ENCODE peak calls at places on chromosomes 13 and 19, in seven cellular contexts. E, D, G, K, J, N and O are unnamed samples.

GRCh38 chr13:110617326-110618072 is 2.2 kb downstream of the NAXD start:
- DNase-seq in E (peak), D (peak), G (peak), K (no peak), J (no peak), N (peak), O (peak)

GRCh38 chr13:110245421-110245899 is 61.5 kb downstream of the COL4A1 start:
- DNase-seq in E (no peak), D (peak), G (peak), K (no peak), J (no peak), N (no peak), O (peak)

GRCh38 chr13:87089391-87089790 is 581.8 kb upstream of the SLITRK5 start:
- DNase-seq in E (no peak), D (peak), G (peak), K (no peak), J (no peak), N (no peak), O (peak)

GRCh38 chr19:34408421-34408820 is 4.2 kb downstream of the PDCD2L start:
- DNase-seq in E (no peak), D (no peak), G (no peak), K (no peak), J (no peak), N (no peak), O (no peak)

GRCh38 chr19:10290439-10290875 is 705 bp downstream of the ICAM5 start:
- DNase-seq in E (no peak), D (no peak), G (no peak), K (no peak), J (no peak), N (no peak), O (no peak)

GRCh38 chr13:32903720-32904119 is 112.5 kb upstream of the KL start:
- DNase-seq in E (peak), D (peak), G (no peak), K (no peak), J (no peak), N (no peak), O (no peak)

GRCh38 chr19:48627211-48627864 is 8.0 kb downstream of the SPHK2 start:
- DNase-seq in E (no peak), D (no peak), G (peak), K (no peak), J (no peak), N (peak), O (no peak)

GRCh38 chr13:40190656-40191100 is 475.8 kb downstream of the FOXO1 start:
- DNase-seq in E (peak), D (peak), G (peak), K (no peak), J (no peak), N (no peak), O (peak)

GRCh38 chr13:110289661-110290060 is 17.3 kb downstream of the COL4A1 start:
- DNase-seq in E (no peak), D (no peak), G (no peak), K (no peak), J (no peak), N (no peak), O (no peak)

GRCh38 chr19:47661571-47661970 is 51.7 kb upstream of the EHD2 start:
- DNase-seq in E (no peak), D (no peak), G (no peak), K (no peak), J (no peak), N (no peak), O (no peak)

GRCh38 chr19:35663981-35664380 is 2.3 kb upstream of the UPK1A start:
- DNase-seq in E (no peak), D (no peak), G (no peak), K (no peak), J (no peak), N (no peak), O (no peak)

GRCh38 chr19:56538761-56539263 is at the start of gene ZFP28:
- DNase-seq in E (peak), D (no peak), G (peak), K (no peak), J (peak), N (peak), O (no peak)

GRCh38 chr19:9453953-9454352 is 18.6 kb upstream of the ZNF266 start:
- DNase-seq in E (no peak), D (no peak), G (no peak), K (no peak), J (no peak), N (no peak), O (no peak)

GRCh38 chr19:33883869-33884519 is 87.3 kb downstream of the KCTD15 start:
- DNase-seq in E (no peak), D (no peak), G (no peak), K (no peak), J (no peak), N (no peak), O (no peak)

GRCh38 chr19:44642375-44642774 is 1.3 kb upstream of the PVR start:
- DNase-seq in E (no peak), D (no peak), G (no peak), K (no peak), J (no peak), N (no peak), O (no peak)

GRCh38 chr13:34708914-34709313 is 233.2 kb upstream of the NBEA start:
- DNase-seq in E (no peak), D (no peak), G (no peak), K (no peak), J (no peak), N (no peak), O (no peak)

GRCh38 chr19:34418300-34418699 is 9.9 kb upstream of the UBA2 start:
- DNase-seq in E (no peak), D (no peak), G (no peak), K (no peak), J (no peak), N (no peak), O (no peak)

GRCh38 chr19:4844348-4845179 is 13.1 kb upstream of the TICAM1 start:
- DNase-seq in E (no peak), D (no peak), G (no peak), K (no peak), J (no peak), N (no peak), O (no peak)

GRCh38 chr19:39362682-39363657 is 20.7 kb downstream of the SAMD4B start:
- DNase-seq in E (peak), D (peak), G (peak), K (no peak), J (no peak), N (no peak), O (peak)

GRCh38 chr19:13764101-13764807 is at the start of gene MRI1:
- DNase-seq in E (peak), D (peak), G (peak), K (peak), J (peak), N (peak), O (peak)

GRCh38 chr19:47509973-47510372 is 4.9 kb downstream of the NAPA start:
- DNase-seq in E (peak), D (no peak), G (no peak), K (no peak), J (no peak), N (no peak), O (no peak)

GRCh38 chr19:16263115-16263839 is 61.3 kb upstream of the KLF2 start:
- DNase-seq in E (no peak), D (no peak), G (no peak), K (no peak), J (no peak), N (no peak), O (peak)

GRCh38 chr13:31105856-31106255 is 55.8 kb downstream of the HSPH1 start:
- DNase-seq in E (no peak), D (no peak), G (no peak), K (no peak), J (no peak), N (no peak), O (no peak)

GRCh38 chr19:43667524-43668405 is 2.2 kb downstream of the PLAUR start:
- DNase-seq in E (no peak), D (no peak), G (no peak), K (peak), J (no peak), N (peak), O (no peak)

GRCh38 chr19:38228491-38229439 is 4.7 kb upstream of the DPF1 start:
- DNase-seq in E (no peak), D (no peak), G (no peak), K (peak), J (no peak), N (no peak), O (no peak)

GRCh38 chr19:6802336-6803035 is 30.0 kb downstream of the VAV1 start:
- DNase-seq in E (peak), D (no peak), G (no peak), K (no peak), J (peak), N (peak), O (peak)

GRCh38 chr19:23596872-23597271 is 90.1 kb downstream of the ZNF675 start:
- DNase-seq in E (no peak), D (no peak), G (no peak), K (no peak), J (no peak), N (no peak), O (no peak)

GRCh38 chr13:25691654-25692053 is 319.9 kb downstream of the ATP8A2 start:
- DNase-seq in E (no peak), D (no peak), G (no peak), K (peak), J (no peak), N (no peak), O (no peak)

GRCh38 chr13:54185101-54185500 is 1156.5 kb downstream of the OLFM4 start:
- DNase-seq in E (no peak), D (no peak), G (no peak), K (no peak), J (no peak), N (no peak), O (no peak)